ENCODE peak calls at places on chromosome 6, in five cellular contexts. D, F, H, I and X are unnamed samples.

GRCh38 chr6:82882363-82883033 is 183.1 kb downstream of the UBE3D start:
- DNase-seq in D (no peak), F (no peak), H (no peak), I (no peak), X (no peak)

GRCh38 chr6:118554698-118555097 is 6.6 kb downstream of the PLN start:
- DNase-seq in D (no peak), F (no peak), H (no peak), I (no peak), X (no peak)

GRCh38 chr6:32668226-32668747 is 1.8 kb upstream of the HLA-DQB1 start:
- DNase-seq in D (peak), F (peak), H (peak), I (peak), X (peak)

GRCh38 chr6:41574002-41574401 is 27.8 kb downstream of the FOXP4 start:
- DNase-seq in D (no peak), F (no peak), H (no peak), I (no peak), X (no peak)

GRCh38 chr6:119446623-119447008 is 97.1 kb upstream of the MAN1A1 start:
- DNase-seq in D (peak), F (no peak), H (peak), I (no peak), X (peak)

GRCh38 chr6:72974276-72974675 is 251.0 kb downstream of the KHDC1L start:
- DNase-seq in D (no peak), F (no peak), H (no peak), I (no peak), X (no peak)

GRCh38 chr6:124131259-124131658 is 327.6 kb downstream of the NKAIN2 start:
- DNase-seq in D (peak), F (no peak), H (no peak), I (no peak), X (no peak)

GRCh38 chr6:128204621-128205020 is 303.8 kb upstream of the THEMIS start:
- DNase-seq in D (peak), F (no peak), H (no peak), I (no peak), X (no peak)

GRCh38 chr6:46799657-46800056 is 6.5 kb downstream of the MEP1A start:
- DNase-seq in D (no peak), F (no peak), H (peak), I (no peak), X (peak)

GRCh38 chr6:82711992-82712788 is 348.6 kb downstream of the TPBG start:
- DNase-seq in D (peak), F (no peak), H (no peak), I (no peak), X (no peak)

GRCh38 chr6:154956771-154957522 is 38.2 kb upstream of the TIAM2 start:
- DNase-seq in D (no peak), F (no peak), H (no peak), I (no peak), X (no peak)

GRCh38 chr6:137894779-137895385 is 27.8 kb downstream of the TNFAIP3 start:
- DNase-seq in D (peak), F (no peak), H (peak), I (no peak), X (peak)

GRCh38 chr6:150079604-150080003 is 10.7 kb upstream of the ULBP3 start:
- DNase-seq in D (peak), F (peak), H (no peak), I (no peak), X (no peak)

GRCh38 chr6:155103816-155104366 is 108.8 kb downstream of the TIAM2 start:
- DNase-seq in D (peak), F (no peak), H (no peak), I (no peak), X (no peak)

GRCh38 chr6:18100296-18100695 is 22.2 kb downstream of the NHLRC1 start:
- DNase-seq in D (no peak), F (no peak), H (no peak), I (no peak), X (no peak)

GRCh38 chr6:5282191-5282623 is 20.9 kb downstream of the FARS2 start:
- DNase-seq in D (no peak), F (no peak), H (no peak), I (no peak), X (no peak)

GRCh38 chr6:6972456-6972855 is 135.3 kb upstream of the RREB1 start:
- DNase-seq in D (peak), F (no peak), H (peak), I (no peak), X (peak)

GRCh38 chr6:83488448-83488847 is 23.9 kb upstream of the PRSS35 start:
- DNase-seq in D (no peak), F (no peak), H (no peak), I (no peak), X (no peak)

GRCh38 chr6:6775074-6775473 is 186.6 kb downstream of the LY86 start:
- DNase-seq in D (no peak), F (no peak), H (no peak), I (no peak), X (no peak)

GRCh38 chr6:119742188-119742803 is 392.7 kb upstream of the MAN1A1 start:
- DNase-seq in D (peak), F (peak), H (peak), I (peak), X (peak)

GRCh38 chr6:6592836-6593235 is 4.3 kb downstream of the LY86 start:
- DNase-seq in D (no peak), F (no peak), H (no peak), I (no peak), X (no peak)

GRCh38 chr6:143694013-143694412 is 16.2 kb downstream of the PHACTR2 start:
- DNase-seq in D (no peak), F (no peak), H (no peak), I (no peak), X (no peak)

DNA sequence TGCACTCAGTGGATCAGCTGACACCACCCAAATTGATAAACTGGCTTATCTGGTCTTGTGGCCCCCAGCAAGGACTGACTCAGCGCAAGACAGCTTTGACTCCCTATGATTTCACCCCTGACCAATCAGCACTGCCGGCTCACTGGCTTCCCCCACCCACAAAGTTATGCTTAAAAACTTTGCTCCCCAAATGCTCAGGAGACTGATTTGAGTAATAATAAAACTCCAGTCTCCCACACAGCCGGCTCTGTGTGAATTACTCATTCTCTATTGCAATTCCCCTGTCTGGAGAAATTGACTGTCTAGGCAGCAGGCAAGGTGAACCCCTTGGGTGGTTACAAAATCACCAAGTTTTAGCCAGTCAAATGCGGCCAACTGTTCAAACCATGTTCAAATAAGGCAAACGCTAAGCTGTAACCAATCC is 32.5 kb downstream of the SLC22A2 start:
- DNase-seq in D (no peak), F (no peak), H (peak), I (no peak), X (peak)
- TF ChIP-seq CTCF in D (no peak), F (no peak), H (no peak), I (no peak), X (no peak)

DNA sequence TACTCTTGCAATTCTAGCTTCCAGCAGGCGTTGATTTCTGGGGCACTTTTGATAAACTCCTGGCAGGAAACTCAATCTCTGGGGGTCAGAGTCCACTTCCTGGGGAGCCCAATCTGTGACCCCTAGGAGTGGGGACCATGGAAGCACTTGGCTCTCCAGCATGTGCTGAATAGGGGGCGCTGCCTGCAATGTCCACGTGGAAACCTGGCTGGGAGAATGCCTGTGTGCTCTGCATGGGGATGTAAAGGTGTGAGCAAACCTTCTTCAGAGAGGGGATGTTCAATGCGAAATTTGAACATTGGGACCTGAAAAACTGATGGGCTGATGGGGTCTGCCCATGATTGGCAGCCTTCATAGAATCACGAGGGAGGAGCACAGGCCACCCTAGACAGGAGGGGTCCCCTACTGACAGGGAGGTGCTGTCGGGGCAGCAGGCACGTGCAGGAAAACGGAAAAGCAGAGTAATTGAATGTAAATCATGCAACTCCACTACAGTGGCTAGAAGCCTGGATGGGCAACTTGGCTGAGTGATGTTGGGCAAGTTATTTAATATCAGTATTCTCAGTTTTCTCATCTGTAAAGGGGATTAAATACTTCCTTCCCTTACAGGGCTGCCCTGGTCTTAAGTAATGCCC is 47.8 kb downstream of the CEP43 start:
- DNase-seq in D (no peak), F (no peak), H (no peak), I (no peak), X (no peak)
- TF ChIP-seq CTCF in D (no peak), F (no peak), H (no peak), I (no peak), X (no peak)

GRCh38 chr6:100460650-100461204 is 4.0 kb downstream of the SIM1 start:
- DNase-seq in D (no peak), F (peak), H (no peak), I (no peak), X (no peak)
- TF ChIP-seq CTCF in D (peak), F (peak), H (peak), I (no peak), X (peak)

GRCh38 chr6:110520188-110520956 is 44.0 kb upstream of the SLC22A16 start:
- DNase-seq in D (no peak), F (no peak), H (no peak), I (no peak), X (no peak)

GRCh38 chr6:110517034-110517433 is 40.6 kb upstream of the SLC22A16 start:
- DNase-seq in D (no peak), F (no peak), H (no peak), I (no peak), X (no peak)

GRCh38 chr6:110520992-110521543 is 44.7 kb upstream of the SLC22A16 start:
- DNase-seq in D (no peak), F (no peak), H (no peak), I (no peak), X (no peak)

GRCh38 chr6:110517601-110518280 is 41.3 kb upstream of the SLC22A16 start:
- DNase-seq in D (no peak), F (no peak), H (peak), I (no peak), X (peak)

GRCh38 chr6:110518281-110518623 is 41.8 kb upstream of the SLC22A16 start:
- DNase-seq in D (peak), F (no peak), H (no peak), I (no peak), X (peak)
- TF ChIP-seq CTCF in D (peak), F (peak), H (peak), I (no peak), X (peak)

GRCh38 chr6:113859349-113860164 is 2.4 kb downstream of the MARCKS start:
- DNase-seq in D (peak), F (peak), H (no peak), I (no peak), X (peak)
- TF ChIP-seq CTCF in D (no peak), F (no peak), H (no peak), I (no peak), X (no peak)

DNA sequence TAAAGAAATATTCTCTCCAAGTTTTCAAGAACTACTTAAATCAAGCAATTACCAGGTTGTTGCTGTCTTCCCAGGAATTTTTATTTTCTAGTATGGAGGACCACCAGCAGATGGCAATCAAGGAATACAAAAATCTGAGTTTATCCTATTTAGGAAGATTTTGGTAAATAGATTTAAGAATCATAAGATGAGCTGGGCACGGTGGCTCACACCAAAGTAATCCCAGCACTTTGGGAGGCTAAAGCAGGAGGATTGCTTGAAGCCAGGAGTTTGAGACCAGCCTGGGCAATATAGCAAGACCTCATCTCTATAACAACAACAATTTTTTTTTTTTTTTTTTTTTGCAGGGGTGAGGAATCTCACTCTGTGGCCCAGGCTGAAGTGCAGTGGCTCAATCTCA is 19.3 kb upstream of the SEC63 start:
- DNase-seq in D (peak), F (no peak), H (peak), I (no peak), X (peak)
- TF ChIP-seq CTCF in D (peak), F (peak), H (no peak), I (no peak), X (peak)